ENCODE peak calls at places on chromosomes 12 and 14, in eight cellular contexts. Z is cardiac muscle cell; F is KG1; O is stimulated activated naive CD4-positive, alpha-beta T cell; W is K562; N is cerebellum; M is astrocyte of the spinal cord; X is GM20000. H is an unnamed sample.

GRCh38 chr12:108967869-108968540 is 52.9 kb downstream of the SVOP start:
- DNase-seq in N (no peak), M (no peak), X (peak), Z (peak), O (no peak), W (peak), F (no peak), H (no peak)

GRCh38 chr12:308511-308910 is 45.9 kb upstream of the SLC6A13 start:
- DNase-seq in X (no peak), Z (no peak), F (no peak), O (no peak), N (no peak), W (no peak), M (no peak), H (no peak)

GRCh38 chr12:78118036-78118435 is 287.3 kb downstream of the NAV3 start:
- DNase-seq in W (peak), X (no peak), F (no peak), O (no peak), Z (no peak), N (no peak), M (no peak), H (no peak)

GRCh38 chr14:68468437-68469207 is 324.2 kb downstream of the ZFP36L1 start:
- DNase-seq in X (no peak), O (no peak), Z (peak), F (no peak), M (peak), W (no peak), N (no peak), H (no peak)

GRCh38 chr14:56004807-56005579 is 113.2 kb upstream of the PELI2 start:
- DNase-seq in M (peak), O (peak), W (peak), N (no peak), F (no peak), Z (peak), X (peak), H (peak)

GRCh38 chr12:106415134-106415533 is 57.6 kb downstream of the POLR3B start:
- DNase-seq in M (peak), Z (peak), O (no peak), N (no peak), W (no peak), F (no peak), X (no peak), H (no peak)

GRCh38 chr14:101004954-101005353 is 101.4 kb upstream of the RTL1 start:
- DNase-seq in X (no peak), Z (peak), O (no peak), F (no peak), W (no peak), N (no peak), M (peak), H (no peak)

GRCh38 chr12:69851976-69852375 is 26.9 kb downstream of the MYRFL start:
- DNase-seq in M (peak), Z (peak), X (no peak), N (no peak), F (no peak), O (no peak), W (no peak), H (no peak)

GRCh38 chr12:104656383-104656782 is 199.6 kb downstream of the CHST11 start:
- DNase-seq in Z (no peak), F (no peak), M (peak), O (no peak), W (no peak), N (no peak), X (no peak), H (no peak)

GRCh38 chr14:99755629-99756603 is 37.3 kb upstream of the EML1 start:
- DNase-seq in X (no peak), Z (peak), M (peak), O (no peak), N (peak), F (no peak), W (peak), H (no peak)

GRCh38 chr12:132771126-132771838 is 9.7 kb upstream of the ANKLE2 start:
- DNase-seq in W (no peak), F (peak), N (no peak), M (no peak), X (peak), O (peak), Z (no peak), H (peak)

GRCh38 chr12:14893471-14894250 is 8.0 kb upstream of the MGP start:
- DNase-seq in W (no peak), Z (peak), M (no peak), X (no peak), N (no peak), F (no peak), O (no peak), H (no peak)

GRCh38 chr14:93132472-93133065 is 16.8 kb upstream of the ITPK1 start:
- DNase-seq in M (peak), N (no peak), W (peak), X (peak), O (no peak), F (no peak), Z (peak), H (no peak)

GRCh38 chr14:101009531-101009930 is 106.0 kb upstream of the RTL1 start:
- DNase-seq in X (peak), O (no peak), N (no peak), W (no peak), Z (no peak), M (no peak), F (no peak), H (no peak)

GRCh38 chr14:104715416-104715815 is 8.6 kb upstream of the ADSS1 start:
- DNase-seq in N (no peak), O (no peak), F (no peak), Z (no peak), M (no peak), W (no peak), X (no peak), H (no peak)

GRCh38 chr12:108004368-108004767 is 124.7 kb upstream of the WSCD2 start:
- DNase-seq in O (no peak), F (no peak), Z (peak), W (peak), N (no peak), M (no peak), X (no peak), H (no peak)

GRCh38 chr12:122471324-122472226 is 29.2 kb downstream of the ZCCHC8 start:
- DNase-seq in W (peak), X (peak), Z (peak), M (peak), O (peak), N (peak), F (no peak), H (peak)

GRCh38 chr12:41709463-41710285 is 435.0 kb downstream of the GXYLT1 start:
- DNase-seq in W (no peak), F (no peak), M (no peak), N (no peak), O (no peak), X (no peak), Z (no peak), H (no peak)

GRCh38 chr14:67962215-67962644 is 142.7 kb downstream of the RAD51B start:
- DNase-seq in O (no peak), F (no peak), M (no peak), N (no peak), Z (peak), X (peak), W (no peak), H (no peak)

GRCh38 chr12:31217356-31218130 is 108.4 kb downstream of the SINHCAF start:
- DNase-seq in O (no peak), M (no peak), F (no peak), X (no peak), Z (no peak), N (no peak), W (no peak), H (no peak)

GRCh38 chr14:69034612-69035262 is 55.6 kb upstream of the ACTN1 start:
- DNase-seq in M (peak), Z (peak), N (no peak), W (no peak), F (no peak), O (no peak), X (no peak), H (no peak)

GRCh38 chr14:58752782-58753181 is 115.0 kb downstream of the DACT1 start:
- DNase-seq in W (no peak), F (no peak), X (no peak), O (no peak), Z (peak), N (peak), M (no peak), H (no peak)

GRCh38 chr12:122031342-122032216 is 9.9 kb downstream of the BCL7A start:
- DNase-seq in F (peak), M (no peak), N (no peak), X (peak), Z (peak), O (no peak), W (peak), H (peak)

GRCh38 chr12:91604897-91605296 is 422.3 kb upstream of the DCN start:
- DNase-seq in F (no peak), O (no peak), X (no peak), Z (peak), W (no peak), M (no peak), N (no peak), H (no peak)

GRCh38 chr12:96617178-96617577 is 127.8 kb downstream of the CFAP54 start:
- DNase-seq in O (no peak), N (no peak), F (no peak), Z (no peak), X (no peak), W (peak), M (no peak), H (no peak)

GRCh38 chr12:126667340-126667739 is 1599.6 kb upstream of the TMEM132C start:
- DNase-seq in N (no peak), M (peak), F (no peak), Z (peak), W (no peak), O (no peak), X (no peak), H (no peak)

GRCh38 chr12:73065913-73066312 is 793.7 kb downstream of the TRHDE start:
- DNase-seq in F (no peak), O (no peak), W (no peak), N (no peak), Z (no peak), M (no peak), X (no peak), H (no peak)

GRCh38 chr12:89212339-89212771 is 139.9 kb downstream of the DUSP6 start:
- DNase-seq in F (no peak), W (no peak), N (no peak), M (peak), O (no peak), X (no peak), Z (peak), H (no peak)

GRCh38 chr12:20463920-20464524 is 95.7 kb downstream of the PDE3A start:
- DNase-seq in N (no peak), M (peak), O (no peak), X (peak), Z (no peak), F (no peak), W (peak), H (no peak)

GRCh38 chr12:117272690-117273089 is 82.4 kb upstream of the FBXO21 start:
- DNase-seq in O (no peak), X (no peak), W (no peak), M (no peak), F (no peak), Z (no peak), N (no peak), H (no peak)

GRCh38 chr14:49194067-49194466 is 392.1 kb downstream of the RPS29 start:
- DNase-seq in X (no peak), Z (no peak), W (no peak), O (no peak), N (peak), M (no peak), F (no peak), H (no peak)

GRCh38 chr12:54262403-54262925 is 17.5 kb downstream of the CBX5 start:
- DNase-seq in F (no peak), Z (peak), W (peak), N (no peak), M (peak), X (no peak), O (no peak), H (no peak)

GRCh38 chr14:26379951-26380350 is 217.9 kb downstream of the NOVA1 start:
- DNase-seq in Z (no peak), O (no peak), F (no peak), M (no peak), N (no peak), W (no peak), X (no peak), H (no peak)

GRCh38 chr14:32702571-32702970 is 236.1 kb upstream of the NPAS3 start:
- DNase-seq in Z (peak), X (peak), F (no peak), O (no peak), M (peak), N (no peak), W (no peak), H (no peak)

GRCh38 chr12:14781563-14781962 is 21.7 kb downstream of the WBP11 start:
- DNase-seq in Z (no peak), W (no peak), O (no peak), M (no peak), N (no peak), X (no peak), F (no peak), H (no peak)

GRCh38 chr14:91367173-91368171 is 50.1 kb downstream of the CCDC88C start:
- DNase-seq in N (no peak), O (peak), Z (peak), M (peak), X (peak), F (no peak), W (no peak), H (peak)

GRCh38 chr12:75655233-75655879 is 143.9 kb upstream of the KRR1 start:
- DNase-seq in O (no peak), F (no peak), N (no peak), M (no peak), W (no peak), Z (no peak), X (peak), H (no peak)

GRCh38 chr12:87238466-87238865 is 790.7 kb downstream of the C12orf50 start:
- DNase-seq in N (no peak), O (no peak), X (no peak), M (no peak), W (no peak), Z (no peak), F (no peak), H (no peak)

H was measured in T-cell.